ENCODE peak calls at places on chromosome 1, in ten cellular contexts. W, B, L, A, H, G, Z, P, K and T are unnamed samples.

GRCh38 chr1:225813250-225813964 is 3.5 kb downstream of the EPHX1 start:
- DNase-seq in W (no peak), B (peak), L (peak), A (no peak), H (peak), G (no peak), Z (no peak), P (peak), K (peak), T (no peak)

GRCh38 chr1:205921559-205921887 is 21.7 kb downstream of the SLC26A9 start:
- DNase-seq in W (no peak), B (no peak), L (no peak), A (no peak), H (no peak), G (peak), Z (no peak), P (no peak), K (no peak), T (no peak)

GRCh38 chr1:1788646-1789431 is 10.6 kb upstream of the NADK start:
- DNase-seq in W (no peak), B (peak), L (no peak), A (no peak), H (no peak), G (no peak), Z (no peak), P (peak), K (peak), T (no peak)

GRCh38 chr1:159862557-159862956 is at the start of gene VSIG8:
- DNase-seq in W (no peak), B (no peak), L (no peak), A (no peak), H (no peak), G (no peak), Z (no peak), P (no peak), K (no peak), T (no peak)

GRCh38 chr1:29687166-29687565 is 450.8 kb downstream of the PTPRU start:
- DNase-seq in W (no peak), B (no peak), L (no peak), A (no peak), H (no peak), G (no peak), Z (no peak), P (no peak), K (no peak), T (no peak)

GRCh38 chr1:207186503-207186902 is 82.5 kb downstream of the C4BPA start:
- DNase-seq in W (no peak), B (no peak), L (no peak), A (no peak), H (no peak), G (no peak), Z (no peak), P (no peak), K (peak), T (no peak)

GRCh38 chr1:248810727-248811513 is 14.8 kb downstream of the SH3BP5L start:
- DNase-seq in W (no peak), B (peak), L (peak), A (no peak), H (no peak), G (no peak), Z (no peak), P (no peak), K (no peak), T (no peak)

GRCh38 chr1:159587461-159587951 is at the start of gene APCS:
- DNase-seq in W (no peak), B (no peak), L (no peak), A (no peak), H (no peak), G (no peak), Z (no peak), P (no peak), K (no peak), T (no peak)

GRCh38 chr1:236751385-236751784 is 43.7 kb upstream of the MTR start:
- DNase-seq in W (no peak), B (no peak), L (no peak), A (no peak), H (no peak), G (no peak), Z (no peak), P (no peak), K (no peak), T (no peak)

GRCh38 chr1:186843261-186843660 is 14.5 kb downstream of the PLA2G4A start:
- DNase-seq in W (no peak), B (no peak), L (no peak), A (no peak), H (no peak), G (no peak), Z (no peak), P (no peak), K (no peak), T (no peak)

GRCh38 chr1:55235722-55236121 is 20.6 kb upstream of the USP24 start:
- DNase-seq in W (no peak), B (no peak), L (no peak), A (peak), H (no peak), G (no peak), Z (no peak), P (no peak), K (peak), T (no peak)

GRCh38 chr1:84632142-84632541 is 57.9 kb upstream of the CTBS start:
- DNase-seq in W (no peak), B (no peak), L (no peak), A (no peak), H (no peak), G (no peak), Z (no peak), P (no peak), K (no peak), T (no peak)

GRCh38 chr1:83520797-83521196 is 478.1 kb downstream of the TTLL7 start:
- DNase-seq in W (no peak), B (no peak), L (no peak), A (no peak), H (no peak), G (no peak), Z (no peak), P (no peak), K (no peak), T (no peak)

GRCh38 chr1:204464701-204465100 is 29.9 kb downstream of the PIK3C2B start:
- DNase-seq in W (no peak), B (no peak), L (no peak), A (no peak), H (no peak), G (no peak), Z (no peak), P (no peak), K (peak), T (no peak)

GRCh38 chr1:200176798-200177197 is 149.3 kb downstream of the NR5A2 start:
- DNase-seq in W (no peak), B (no peak), L (no peak), A (no peak), H (no peak), G (no peak), Z (no peak), P (no peak), K (no peak), T (no peak)

GRCh38 chr1:226806988-226807387 is 63.4 kb upstream of the PSEN2 start:
- DNase-seq in W (no peak), B (no peak), L (no peak), A (no peak), H (no peak), G (no peak), Z (no peak), P (no peak), K (no peak), T (no peak)

GRCh38 chr1:154352581-154353459 is 27.5 kb downstream of the ATP8B2 start:
- DNase-seq in W (no peak), B (peak), L (no peak), A (no peak), H (peak), G (peak), Z (peak), P (peak), K (peak), T (no peak)

GRCh38 chr1:154546264-154547043 is 12.0 kb downstream of the UBE2Q1 start:
- DNase-seq in W (peak), B (peak), L (no peak), A (no peak), H (peak), G (no peak), Z (peak), P (peak), K (peak), T (peak)

GRCh38 chr1:160576430-160576829 is 2.9 kb downstream of the CD84 start:
- DNase-seq in W (no peak), B (no peak), L (no peak), A (no peak), H (no peak), G (no peak), Z (no peak), P (peak), K (no peak), T (no peak)

DNA sequence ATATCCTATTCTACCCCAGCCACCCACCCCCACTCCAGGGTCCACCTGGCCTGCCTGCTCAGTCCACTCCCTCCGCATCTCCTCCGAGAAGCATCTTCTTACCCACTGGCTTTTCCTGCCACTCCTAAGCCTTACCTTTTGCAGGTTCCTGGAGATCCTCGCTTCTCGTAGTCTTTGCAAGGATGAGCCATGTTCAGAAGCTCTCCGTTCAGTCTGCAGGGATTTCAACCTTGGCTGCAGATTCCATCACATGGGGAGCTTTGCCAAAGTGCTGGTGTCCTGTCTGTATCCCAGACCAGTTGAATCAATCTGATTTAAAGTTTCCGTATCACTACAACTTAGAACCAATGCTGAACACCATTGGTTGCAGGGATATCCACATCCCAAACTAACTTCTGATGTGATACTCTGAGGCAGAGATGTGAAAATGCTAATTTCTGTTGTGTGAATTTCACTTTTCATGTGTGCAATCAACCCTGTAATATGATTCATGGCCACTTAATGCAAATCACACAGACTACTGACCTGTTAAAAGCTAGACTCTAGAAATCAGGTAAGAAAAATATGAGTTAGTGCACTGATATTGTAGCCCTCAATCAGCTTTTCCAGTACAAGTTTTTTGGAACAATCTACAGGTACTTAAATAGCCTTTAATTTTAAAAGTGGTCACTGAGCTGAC is 61.9 kb downstream of the CAPN2 start:
- DNase-seq in W (no peak), B (no peak), L (no peak), A (no peak), H (no peak), G (no peak), Z (no peak), P (no peak), K (no peak), T (no peak)
- TF ChIP-seq CTCF in W (no peak), B (no peak), L (no peak), A (no peak), H (no peak), G (no peak), Z (no peak), P (no peak), K (no peak), T (no peak)

GRCh38 chr1:47703981-47704596 is 266.2 kb downstream of the FOXD2 start:
- DNase-seq in W (no peak), B (no peak), L (no peak), A (no peak), H (no peak), G (no peak), Z (no peak), P (no peak), K (peak), T (no peak)
- TF ChIP-seq CTCF in W (no peak), B (no peak), L (no peak), A (peak), H (no peak), G (peak), Z (no peak), P (no peak), K (peak), T (no peak)

DNA sequence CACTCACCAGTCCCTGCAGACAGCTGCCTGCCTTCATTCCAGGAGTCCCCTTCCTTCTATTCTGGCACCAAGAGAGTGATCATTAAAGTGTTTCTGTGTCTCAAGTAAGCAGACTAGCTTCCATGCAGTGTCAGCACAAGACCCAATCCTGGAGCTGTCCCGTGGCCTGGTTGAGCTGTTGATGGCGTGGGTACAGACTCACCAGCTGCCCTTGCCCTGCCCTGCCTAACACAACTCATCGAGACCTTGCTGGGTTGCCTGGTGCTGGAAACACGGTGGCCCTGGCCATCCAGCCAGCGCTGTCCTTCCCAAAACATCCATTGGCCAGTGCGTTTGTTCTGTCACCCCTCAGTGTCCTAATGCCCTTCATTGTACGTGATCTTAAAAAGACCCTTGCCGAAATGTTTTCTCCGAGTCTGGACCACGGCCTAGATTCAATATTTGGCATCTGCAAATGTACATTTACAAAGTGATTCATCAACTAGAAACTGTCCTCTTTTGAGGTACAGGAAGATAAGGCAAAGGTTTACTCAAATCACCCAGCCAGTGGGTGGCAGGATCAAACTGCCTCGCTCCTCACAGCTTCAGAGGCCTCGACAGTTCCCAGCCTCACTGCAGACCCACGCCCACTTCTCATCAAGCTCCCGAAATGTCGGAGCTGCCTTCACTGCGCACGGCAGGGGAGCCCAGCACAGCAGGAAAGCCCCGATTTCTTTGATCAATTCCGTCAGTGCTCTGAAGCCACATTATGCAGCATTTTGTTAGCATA is 494.1 kb downstream of the KIF26B start:
- DNase-seq in W (no peak), B (no peak), L (no peak), A (no peak), H (no peak), G (no peak), Z (no peak), P (no peak), K (no peak), T (no peak)
- TF ChIP-seq CTCF in W (no peak), B (no peak), L (no peak), A (no peak), H (no peak), G (no peak), Z (no peak), P (no peak), K (no peak), T (no peak)

GRCh38 chr1:93704063-93704462 is 22.4 kb upstream of the BCAR3 start:
- DNase-seq in W (no peak), B (no peak), L (no peak), A (no peak), H (no peak), G (no peak), Z (no peak), P (no peak), K (no peak), T (no peak)

GRCh38 chr1:93708734-93709481 is 27.3 kb upstream of the BCAR3 start:
- DNase-seq in W (no peak), B (no peak), L (no peak), A (no peak), H (peak), G (no peak), Z (no peak), P (no peak), K (peak), T (no peak)

GRCh38 chr1:93707956-93708355 is 26.3 kb upstream of the BCAR3 start:
- DNase-seq in W (no peak), B (no peak), L (no peak), A (no peak), H (no peak), G (no peak), Z (no peak), P (no peak), K (no peak), T (no peak)

GRCh38 chr1:93703649-93704048 is 22.0 kb upstream of the BCAR3 start:
- DNase-seq in W (no peak), B (no peak), L (no peak), A (no peak), H (no peak), G (no peak), Z (no peak), P (no peak), K (no peak), T (no peak)

GRCh38 chr1:93705897-93706500 is 24.4 kb upstream of the BCAR3 start:
- DNase-seq in W (no peak), B (no peak), L (no peak), A (no peak), H (no peak), G (no peak), Z (no peak), P (no peak), K (no peak), T (no peak)
- TF ChIP-seq CTCF in W (no peak), B (no peak), L (no peak), A (no peak), H (no peak), G (no peak), Z (no peak), P (no peak), K (no peak), T (no peak)

GRCh38 chr1:180154325-180155201 is at the start of gene QSOX1:
- DNase-seq in W (peak), B (peak), L (peak), A (peak), H (peak), G (peak), Z (peak), P (peak), K (peak), T (peak)
- TF ChIP-seq CTCF in W (no peak), B (peak), L (no peak), A (no peak), H (no peak), G (peak), Z (peak), P (no peak), K (no peak), T (no peak)

GRCh38 chr1:24934300-24935195 is 4.5 kb upstream of the RUNX3 start:
- DNase-seq in W (no peak), B (no peak), L (no peak), A (no peak), H (no peak), G (no peak), Z (no peak), P (no peak), K (no peak), T (no peak)
- TF ChIP-seq CTCF in W (no peak), B (no peak), L (no peak), A (no peak), H (no peak), G (no peak), Z (no peak), P (no peak), K (no peak), T (no peak)

GRCh38 chr1:245797592-245798366 is 643.0 kb downstream of the KIF26B start:
- DNase-seq in W (no peak), B (peak), L (no peak), A (no peak), H (no peak), G (no peak), Z (no peak), P (peak), K (no peak), T (no peak)
- TF ChIP-seq CTCF in W (no peak), B (no peak), L (no peak), A (peak), H (no peak), G (no peak), Z (peak), P (peak), K (peak), T (peak)

GRCh38 chr1:212455406-212456165 is 22.9 kb downstream of the NENF start:
- DNase-seq in W (peak), B (peak), L (peak), A (peak), H (peak), G (peak), Z (peak), P (peak), K (peak), T (peak)
- TF ChIP-seq CTCF in W (peak), B (peak), L (no peak), A (peak), H (peak), G (peak), Z (peak), P (peak), K (peak), T (peak)

GRCh38 chr1:15220024-15220392 is 27.0 kb upstream of the FHAD1 start:
- DNase-seq in W (no peak), B (no peak), L (no peak), A (no peak), H (peak), G (no peak), Z (no peak), P (no peak), K (no peak), T (no peak)

GRCh38 chr1:15218287-15219279 is 28.4 kb upstream of the FHAD1 start:
- DNase-seq in W (no peak), B (no peak), L (no peak), A (no peak), H (no peak), G (no peak), Z (no peak), P (no peak), K (peak), T (no peak)

GRCh38 chr1:15219280-15220023 is 27.6 kb upstream of the FHAD1 start:
- DNase-seq in W (no peak), B (no peak), L (no peak), A (no peak), H (peak), G (no peak), Z (no peak), P (no peak), K (no peak), T (no peak)

GRCh38 chr1:15222653-15223303 is 24.2 kb upstream of the FHAD1 start:
- DNase-seq in W (no peak), B (no peak), L (no peak), A (no peak), H (no peak), G (no peak), Z (no peak), P (no peak), K (no peak), T (no peak)

DNA sequence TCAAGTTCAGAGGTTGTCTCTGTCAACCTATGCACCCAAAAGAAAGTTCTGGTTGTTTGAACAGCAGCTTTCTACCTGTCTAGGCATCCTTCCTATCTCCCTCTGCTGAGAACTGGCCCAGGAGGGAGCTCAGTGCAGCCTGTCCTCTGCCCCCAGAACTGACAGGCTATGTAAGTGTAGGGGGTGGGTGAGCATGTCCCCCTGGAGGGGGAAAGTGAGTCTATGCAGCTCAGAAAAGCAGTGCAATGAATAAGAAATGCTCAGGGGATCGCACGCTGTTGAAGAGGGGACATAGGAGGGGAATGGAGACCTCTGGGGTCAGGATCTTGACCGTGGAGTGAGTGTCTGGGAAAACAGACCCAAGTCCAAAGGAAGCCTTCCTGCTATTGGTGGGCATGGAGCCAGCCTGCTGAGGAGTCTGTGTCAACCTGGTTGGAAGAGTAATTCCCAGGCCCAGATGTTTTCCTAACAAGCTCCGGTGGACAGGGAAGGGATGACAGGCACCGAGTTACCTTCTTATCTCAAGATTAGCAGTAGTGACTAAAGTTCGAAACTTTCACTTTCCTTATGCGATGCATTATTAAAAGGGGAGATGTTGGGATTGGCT is 26.1 kb upstream of the FHAD1 start:
- DNase-seq in W (no peak), B (peak), L (no peak), A (no peak), H (peak), G (no peak), Z (no peak), P (no peak), K (no peak), T (no peak)
- TF ChIP-seq CTCF in W (no peak), B (no peak), L (no peak), A (no peak), H (no peak), G (no peak), Z (no peak), P (no peak), K (no peak), T (no peak)

GRCh38 chr1:211519602-211520001 is 27.6 kb upstream of the RD3 start:
- DNase-seq in W (no peak), B (no peak), L (no peak), A (no peak), H (no peak), G (no peak), Z (no peak), P (no peak), K (no peak), T (no peak)
- TF ChIP-seq CTCF in W (no peak), B (no peak), L (no peak), A (no peak), H (no peak), G (no peak), Z (no peak), P (no peak), K (no peak), T (no peak)